ENCODE peak calls at places on chromosome 9, in five cellular contexts. Q is fibroblast of the conjunctiva, X is dorsolateral prefrontal cortex, Y is K562, T is germinal center. U is an unnamed sample.

GRCh38 chr9:96293481-96293880 is 8.5 kb downstream of the HSD17B3 start:
- DNase-seq in Q (peak), X (no peak), Y (no peak), T (no peak), U (peak)

GRCh38 chr9:131627846-131628820 is 82.8 kb downstream of the PRRT1B start:
- DNase-seq in Q (no peak), X (no peak), Y (no peak), T (peak), U (peak)

GRCh38 chr9:121813811-121814210 is 162.4 kb downstream of the DAB2IP start:
- DNase-seq in Q (no peak), X (no peak), Y (no peak), T (no peak), U (no peak)

GRCh38 chr9:105969672-105970071 is 275.3 kb downstream of the TMEM38B start:
- DNase-seq in Q (no peak), X (no peak), Y (no peak), T (no peak), U (no peak)

GRCh38 chr9:96082516-96083232 is 207.2 kb downstream of the ERCC6L2 start:
- DNase-seq in Q (no peak), X (no peak), Y (no peak), T (no peak), U (no peak)

GRCh38 chr9:80885894-80886293 is 803.5 kb downstream of the TLE1 start:
- DNase-seq in Q (no peak), X (no peak), Y (no peak), T (no peak), U (no peak)

GRCh38 chr9:96478829-96479371 is 28.9 kb downstream of the HABP4 start:
- DNase-seq in Q (no peak), X (no peak), Y (no peak), T (no peak), U (no peak)

GRCh38 chr9:134863941-134864820 is 16.4 kb upstream of the FCN2 start:
- DNase-seq in Q (no peak), X (peak), Y (no peak), T (no peak), U (no peak)

GRCh38 chr9:95623614-95624013 is 106.8 kb upstream of the PTCH1 start:
- DNase-seq in Q (no peak), X (no peak), Y (no peak), T (no peak), U (no peak)

GRCh38 chr9:15253197-15253596 is 53.8 kb downstream of the TTC39B start:
- DNase-seq in Q (no peak), X (no peak), Y (no peak), T (no peak), U (no peak)

GRCh38 chr9:37412431-37413151 is 9.9 kb upstream of the GRHPR start:
- DNase-seq in Q (no peak), X (no peak), Y (no peak), T (peak), U (peak)

GRCh38 chr9:70563437-70564204 is 149.2 kb upstream of the KLF9 start:
- DNase-seq in Q (peak), X (no peak), Y (no peak), T (peak), U (peak)

GRCh38 chr9:15146121-15146820 is 160.7 kb downstream of the TTC39B start:
- DNase-seq in Q (no peak), X (no peak), Y (no peak), T (no peak), U (no peak)

GRCh38 chr9:33293782-33294181 is 3.5 kb downstream of the NFX1 start:
- DNase-seq in Q (no peak), X (no peak), Y (no peak), T (no peak), U (no peak)

U was measured in skeletal muscle cell.